ENCODE peak calls at places on chromosomes 6 and 20, in four cellular contexts. L is uterus, P is adrenal gland, E is breast epithelium. K is an unnamed sample.

GRCh38 chr6:107491791-107492674 is 2.1 kb downstream of the SOBP start:
- DNase-seq in L (peak; percentile 27), P (peak; percentile 27), E (no peak), K (no peak)

GRCh38 chr6:2876210-2877056 is 26.7 kb downstream of the SERPINB9 start:
- DNase-seq in L (peak; percentile 70), E (no peak), P (peak; percentile 94), K (peak; percentile 74)

GRCh38 chr20:41095110-41095969 is 42.0 kb upstream of the PLCG1 start:
- DNase-seq in E (peak; percentile 57), P (peak; percentile 36), L (peak; percentile 67), K (peak; percentile 57)

GRCh38 chr6:117544725-117545124 is 57.6 kb downstream of the GOPC start:
- DNase-seq in L (no peak), E (no peak), P (no peak), K (no peak)

GRCh38 chr20:23320317-23320716 is 30.3 kb upstream of the NXT1 start:
- DNase-seq in E (no peak), L (no peak), P (no peak), K (no peak)

GRCh38 chr20:3396492-3396891 is 11.0 kb downstream of the DNAAF9 start:
- DNase-seq in L (no peak), P (no peak), E (no peak), K (no peak)

GRCh38 chr20:63495771-63496403 is 3.0 kb downstream of the EEF1A2 start:
- DNase-seq in E (no peak), P (peak; percentile 70), L (peak; percentile 51), K (peak; percentile 59)

GRCh38 chr6:105087571-105088211 is 92.1 kb downstream of the POPDC3 start:
- DNase-seq in L (peak; percentile 28), E (no peak), P (peak; percentile 31), K (peak; percentile 36)

GRCh38 chr6:48078092-48078491 is 32.9 kb downstream of the PTCHD4 start:
- DNase-seq in P (no peak), E (no peak), L (no peak), K (no peak)

GRCh38 chr6:165403006-165403405 is 93.6 kb upstream of the C6orf118 start:
- DNase-seq in P (no peak), E (no peak), L (no peak), K (no peak)

GRCh38 chr6:107154131-107154906 is 39.0 kb upstream of the BEND3 start:
- DNase-seq in L (no peak), P (no peak), E (no peak), K (peak; percentile 58)

GRCh38 chr20:56440346-56441007 is 27.9 kb upstream of the RTF2 start:
- DNase-seq in E (no peak), L (no peak), P (no peak), K (peak; percentile 48)

GRCh38 chr20:61166324-61166723 is 85.7 kb upstream of the CDH4 start:
- DNase-seq in P (no peak), L (no peak), E (no peak), K (no peak)

GRCh38 chr6:168158280-168158979 is 79.4 kb upstream of the FRMD1 start:
- DNase-seq in E (no peak), P (no peak), L (no peak), K (peak; percentile 63)

GRCh38 chr20:37630161-37630560 is 63.7 kb upstream of the CTNNBL1 start:
- DNase-seq in P (peak; percentile 22), L (no peak), E (no peak), K (no peak)

GRCh38 chr6:150208606-150209352 is 65.9 kb downstream of the PPP1R14C start:
- DNase-seq in L (no peak), P (no peak), E (no peak), K (no peak)

GRCh38 chr6:128882991-128883571 is at the start of gene LAMA2:
- DNase-seq in L (peak; percentile 73), P (peak; percentile 59), E (peak; percentile 56), K (peak; percentile 62)

GRCh38 chr6:5398530-5398929 is 137.2 kb downstream of the FARS2 start:
- DNase-seq in L (no peak), E (no peak), P (no peak), K (no peak)

GRCh38 chr6:143400258-143401059 is 50.0 kb downstream of the ADAT2 start:
- DNase-seq in E (no peak), P (no peak), L (no peak), K (peak; percentile 35)

GRCh38 chr6:45896783-45897441 is 118.7 kb downstream of the CLIC5 start:
- DNase-seq in E (no peak), L (no peak), P (no peak), K (no peak)

GRCh38 chr6:2020909-2021308 is 224.5 kb downstream of the GMDS start:
- DNase-seq in P (no peak), E (no peak), L (no peak), K (no peak)

GRCh38 chr6:167930300-167930699 is 67.2 kb upstream of the KIF25 start:
- DNase-seq in E (no peak), P (peak; percentile 75), L (no peak), K (peak; percentile 63)

GRCh38 chr6:15876406-15876805 is 213.6 kb upstream of the DTNBP1 start:
- DNase-seq in E (no peak), L (no peak), P (no peak), K (no peak)

GRCh38 chr6:95364016-95364604 is 213.2 kb upstream of the MANEA start:
- DNase-seq in E (no peak), L (no peak), P (no peak), K (no peak)

GRCh38 chr20:25984933-25985332 is 288.3 kb upstream of the ZNF337 start:
- DNase-seq in L (peak; percentile 61), P (peak; percentile 57), E (no peak), K (peak; percentile 55)

GRCh38 chr6:136761227-136761922 is 30.9 kb downstream of the MAP3K5 start:
- DNase-seq in E (peak; percentile 57), L (no peak), P (no peak), K (no peak)

GRCh38 chr20:38229376-38230252 is 30.9 kb downstream of the KIAA1755 start:
- DNase-seq in L (no peak), P (no peak), E (no peak), K (no peak)

GRCh38 chr6:37381579-37381978 is 27.8 kb downstream of the RNF8 start:
- DNase-seq in E (no peak), P (no peak), L (no peak), K (peak; percentile 81)

GRCh38 chr6:167485186-167485978 is 160.5 kb downstream of the TTLL2 start:
- DNase-seq in E (no peak), P (no peak), L (peak; percentile 42), K (peak; percentile 16)

GRCh38 chr6:161554883-161555282 is 281.0 kb upstream of the AGPAT4 start:
- DNase-seq in E (no peak), L (no peak), P (no peak), K (no peak)

GRCh38 chr6:106519460-106520394 is 109.6 kb downstream of the RTN4IP1 start:
- DNase-seq in L (peak; percentile 45), P (no peak), E (no peak), K (peak; percentile 73)

GRCh38 chr6:29892696-29893095 is 49.6 kb upstream of the HLA-A start:
- DNase-seq in L (no peak), P (no peak), E (no peak), K (no peak)

GRCh38 chr6:127342296-127342945 is 988 bp downstream of the ECHDC1 start:
- DNase-seq in L (no peak), P (no peak), E (no peak), K (no peak)

GRCh38 chr6:142300758-142301251 is 1.0 kb upstream of the ADGRG6 start:
- DNase-seq in E (no peak), P (peak; percentile 13), L (no peak), K (no peak)

GRCh38 chr6:26743157-26743821 is 83.7 kb upstream of the ZNF322 start:
- DNase-seq in E (no peak), P (no peak), L (no peak), K (no peak)

GRCh38 chr6:79436232-79436631 is 101.0 kb downstream of the LCA5 start:
- DNase-seq in P (no peak), L (no peak), E (no peak), K (no peak)

GRCh38 chr20:17602493-17602892 is 32.6 kb downstream of the DSTN start:
- DNase-seq in P (no peak), L (no peak), E (no peak), K (no peak)

GRCh38 chr20:63972312-63973159 is 2.8 kb upstream of the ZNF512B start:
- DNase-seq in L (peak; percentile 48), P (peak; percentile 27), E (no peak), K (no peak)

GRCh38 chr6:49328051-49328450 is 135.0 kb downstream of the MMUT start:
- DNase-seq in E (no peak), L (no peak), P (no peak), K (no peak)

GRCh38 chr6:49327005-49327404 is 136.0 kb downstream of the MMUT start:
- DNase-seq in E (no peak), P (no peak), L (no peak), K (no peak)

GRCh38 chr6:49326337-49326736 is 136.7 kb downstream of the MMUT start:
- DNase-seq in L (no peak), E (no peak), P (no peak), K (no peak)

GRCh38 chr6:49327575-49327974 is 135.5 kb downstream of the MMUT start:
- DNase-seq in L (no peak), P (no peak), E (no peak), K (no peak)

GRCh38 chr6:49325901-49326300 is 137.2 kb downstream of the MMUT start:
- DNase-seq in P (no peak), E (no peak), L (no peak), K (no peak)
- H3K4me1 ChIP-seq in P (no peaks in the 10 kb centered on the region), E (no peaks in the 10 kb centered on the region), L (no peaks in the 10 kb centered on the region), K (no peaks in the 10 kb centered on the region)

GRCh38 chr20:36062799-36063198 is 91.7 kb upstream of the EPB41L1 start:
- DNase-seq in L (no peak), E (no peak), P (no peak), K (no peak)
- H3K27ac ChIP-seq in L (no peak overlapping the region), E (no peak overlapping the region), P (no peak overlapping the region), K (no peak overlapping the region)

GRCh38 chr6:33071579-33071978 is 1.9 kb downstream of the HLA-DPA1 start:
- DNase-seq in P (no peak), E (no peak), L (no peak), K (no peak)

GRCh38 chr6:33075208-33075567 is 602 bp upstream of the HLA-DPB1 start:
- DNase-seq in E (no peak), P (no peak), L (no peak), K (no peak)

GRCh38 chr6:33072508-33073100 is 845 bp downstream of the HLA-DPA1 start:
- DNase-seq in P (no peak), L (no peak), E (no peak), K (no peak)

GRCh38 chr6:33075568-33076405 is at the start of gene HLA-DPB1:
- DNase-seq in L (no peak), P (no peak), E (no peak), K (no peak)

DNA sequence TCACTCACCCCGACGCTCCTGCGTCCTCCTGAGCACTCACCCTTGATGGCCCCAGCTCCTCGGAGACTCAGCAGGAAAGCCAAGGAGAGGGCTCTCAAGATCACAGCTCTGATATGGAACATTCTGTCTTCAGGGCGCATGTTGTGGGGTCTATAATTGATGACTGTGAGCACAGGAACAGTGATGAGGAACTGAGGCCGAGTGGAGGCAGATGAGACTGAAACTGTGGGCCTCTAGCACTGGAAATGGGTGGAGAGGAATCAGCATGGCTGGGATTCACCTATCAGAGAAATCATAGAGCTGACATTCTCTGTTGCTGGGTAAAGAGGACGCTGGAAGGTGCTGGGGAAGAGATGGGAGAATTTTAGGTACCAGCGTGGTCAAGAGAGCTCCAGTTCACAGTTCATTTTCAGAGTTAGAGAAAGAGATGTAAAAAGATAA is at the start of gene HLA-DPA1:
- DNase-seq in P (peak; percentile 35), E (no peak), L (peak; percentile 41), K (peak; percentile 23)
- TF ChIP-seq POLR2A in P (peak; percentile 74), E (no peak), L (peak; percentile 85), K (no peak)

GRCh38 chr20:48827880-48828733 is at the start of gene PREX1:
- DNase-seq in E (peak; percentile 73), L (peak; percentile 32), P (peak; percentile 82), K (peak; percentile 87)
- H3K4me1 ChIP-seq in E (no peaks in the 10 kb centered on the region), L (no peaks in the 10 kb centered on the region), P (peaks cover 57% of the 10 kb centered on the region), K (peaks cover 24% of the 10 kb centered on the region)

K was measured in thyroid gland.